ENCODE peak calls at places on chromosomes 1 and 21, in five cellular contexts. C is left colon, H is progenitor cell of endocrine pancreas, I is glutamatergic neuron, J is T-helper 17 cell. U is an unnamed sample.

GRCh38 chr21:17783816-17784598 is 35.1 kb downstream of the C21orf91 start:
- DNase-seq in C (no peak), H (no peak), I (no peak), J (no peak), U (no peak)

GRCh38 chr1:82813351-82813750 is 1012.6 kb downstream of the ADGRL2 start:
- DNase-seq in C (no peak), H (no peak), I (no peak), J (no peak), U (no peak)

GRCh38 chr1:62809788-62810187 is 25.9 kb downstream of the ATG4C start:
- DNase-seq in C (no peak), H (no peak), I (no peak), J (no peak), U (no peak)

GRCh38 chr1:24903560-24903954 is 26.5 kb downstream of the RUNX3 start:
- DNase-seq in C (peak; percentile 5), H (no peak), I (no peak), J (no peak), U (no peak)

GRCh38 chr1:108627256-108627655 is 33.6 kb downstream of the HENMT1 start:
- DNase-seq in C (no peak), H (no peak), I (no peak), J (no peak), U (no peak)

GRCh38 chr1:229768232-229768631 is 142.2 kb downstream of the URB2 start:
- DNase-seq in C (no peak), H (no peak), I (no peak), J (no peak), U (no peak)

GRCh38 chr1:30903343-30904034 is 5.1 kb downstream of the SDC3 start:
- DNase-seq in C (no peak), H (no peak), I (no peak), J (no peak), U (no peak)

GRCh38 chr1:23178931-23179330 is 10.3 kb upstream of the LUZP1 start:
- DNase-seq in C (no peak), H (no peak), I (no peak), J (no peak), U (no peak)

GRCh38 chr1:45437323-45437722 is 53.6 kb downstream of the TESK2 start:
- DNase-seq in C (no peak), H (no peak), I (no peak), J (no peak), U (no peak)

GRCh38 chr1:182602945-182603645 is 1.1 kb downstream of the RGS16 start:
- DNase-seq in C (no peak), H (no peak), I (no peak), J (no peak), U (no peak)

GRCh38 chr1:216183007-216183406 is 240.2 kb downstream of the USH2A start:
- DNase-seq in C (no peak), H (no peak), I (no peak), J (no peak), U (peak; percentile 72)

GRCh38 chr1:45004281-45004920 is 6.7 kb downstream of the HECTD3 start:
- DNase-seq in C (no peak), H (no peak), I (no peak), J (no peak), U (no peak)

GRCh38 chr1:24683713-24684162 is 40.6 kb downstream of the SRRM1 start:
- DNase-seq in C (no peak), H (no peak), I (no peak), J (no peak), U (no peak)

GRCh38 chr1:31478167-31478566 is 65.2 kb downstream of the SERINC2 start:
- DNase-seq in C (no peak), H (no peak), I (no peak), J (no peak), U (no peak)

GRCh38 chr1:228034954-228035837 is 28.4 kb downstream of the WNT3A start:
- DNase-seq in C (no peak), H (no peak), I (no peak), J (no peak), U (no peak)

GRCh38 chr1:27568247-27569087 is 35.5 kb downstream of the AHDC1 start:
- DNase-seq in C (peak; percentile 97), H (peak; percentile 92), I (peak; percentile 81), J (peak; percentile 90), U (no peak)

GRCh38 chr1:226064816-226065248 is 2.3 kb downstream of the H3-3A start:
- DNase-seq in C (no peak), H (no peak), I (no peak), J (peak; percentile 18), U (no peak)

GRCh38 chr1:210800756-210801155 is 333.2 kb downstream of the KCNH1 start:
- DNase-seq in C (no peak), H (no peak), I (no peak), J (no peak), U (no peak)

GRCh38 chr1:22875240-22875639 is 97.4 kb downstream of the LACTBL1 start:
- DNase-seq in C (no peak), H (no peak), I (no peak), J (no peak), U (no peak)

GRCh38 chr1:147627435-147628110 is 42.8 kb downstream of the ACP6 start:
- DNase-seq in C (no peak), H (peak; percentile 34), I (peak; percentile 59), J (peak; percentile 35), U (no peak)

U was measured in iPS DF 19.7.